ENCODE peak calls at places on chromosome 17, in five cellular contexts. M is activated naive CD8-positive, alpha-beta T cell treated with anti-CD3 and anti-CD28 coated beads for 36 hours; V is endothelial cell; X is uterus; Z is epithelial cell of proximal tubule. K is an unnamed sample.

GRCh38 chr17:19269641-19270040 is 32.5 kb downstream of the EPN2 start:
- DNase-seq in M (no peak), V (no peak), X (no peak), Z (no peak), K (no peak)

GRCh38 chr17:27491713-27492190 is 35.5 kb downstream of the KSR1 start:
- DNase-seq in M (peak), V (no peak), X (no peak), Z (no peak), K (peak)

GRCh38 chr17:74305865-74306654 is 20.0 kb upstream of the KIF19 start:
- DNase-seq in M (no peak), V (peak), X (no peak), Z (no peak), K (no peak)

GRCh38 chr17:64772845-64773299 is 110.8 kb upstream of the SMURF2 start:
- DNase-seq in M (no peak), V (no peak), X (no peak), Z (no peak), K (no peak)

GRCh38 chr17:78034429-78035091 is 76.1 kb downstream of the TNRC6C start:
- DNase-seq in M (no peak), V (no peak), X (no peak), Z (peak), K (no peak)

GRCh38 chr17:48908047-48908843 is at the start of gene UBE2Z:
- DNase-seq in M (peak), V (peak), X (peak), Z (no peak), K (peak)

GRCh38 chr17:66459811-66460270 is 157.4 kb downstream of the PRKCA start:
- DNase-seq in M (no peak), V (no peak), X (peak), Z (peak), K (no peak)

GRCh38 chr17:72343911-72344310 is 223.1 kb downstream of the SOX9 start:
- DNase-seq in M (no peak), V (no peak), X (no peak), Z (no peak), K (no peak)

GRCh38 chr17:28612936-28613872 is 781 bp downstream of the RSKR start:
- DNase-seq in M (peak), V (peak), X (peak), Z (no peak), K (peak)

GRCh38 chr17:69048634-69049033 is 12.1 kb downstream of the ABCA9 start:
- DNase-seq in M (peak), V (no peak), X (no peak), Z (no peak), K (no peak)

GRCh38 chr17:7982666-7983065 is 19.7 kb upstream of the GUCY2D start:
- DNase-seq in M (no peak), V (no peak), X (no peak), Z (no peak), K (no peak)

GRCh38 chr17:29140051-29140582 is 40.1 kb downstream of the MYO18A start:
- DNase-seq in M (peak), V (peak), X (peak), Z (no peak), K (peak)

GRCh38 chr17:39926588-39927100 is 757 bp downstream of the ORMDL3 start:
- DNase-seq in M (peak), V (peak), X (peak), Z (no peak), K (no peak)

GRCh38 chr17:37741334-37742113 is 3.3 kb downstream of the HNF1B start:
- DNase-seq in M (no peak), V (no peak), X (no peak), Z (no peak), K (no peak)

GRCh38 chr17:73191443-73192218 is 1.2 kb upstream of the COG1 start:
- DNase-seq in M (peak), V (peak), X (peak), Z (no peak), K (peak)

GRCh38 chr17:17999364-18000007 is 26.8 kb downstream of the DRC3 start:
- DNase-seq in M (no peak), V (no peak), X (no peak), Z (no peak), K (peak)

GRCh38 chr17:17685775-17686291 is 4.6 kb downstream of the RAI1 start:
- DNase-seq in M (peak), V (no peak), X (no peak), Z (peak), K (no peak)

GRCh38 chr17:79769596-79770520 is 8.1 kb upstream of the CBX2 start:
- DNase-seq in M (no peak), V (no peak), X (no peak), Z (no peak), K (no peak)

GRCh38 chr17:17028059-17028877 is 14.0 kb upstream of the MPRIP start:
- DNase-seq in M (no peak), V (no peak), X (no peak), Z (peak), K (no peak)

GRCh38 chr17:42142371-42142896 is 12.4 kb downstream of the RAB5C start:
- DNase-seq in M (no peak), V (no peak), X (no peak), Z (no peak), K (no peak)

GRCh38 chr17:11739848-11740247 is 141.6 kb downstream of the DNAH9 start:
- DNase-seq in M (no peak), V (no peak), X (no peak), Z (no peak), K (no peak)

GRCh38 chr17:50488880-50489279 is 10.2 kb downstream of the RSAD1 start:
- DNase-seq in M (no peak), V (no peak), X (no peak), Z (no peak), K (no peak)